ENCODE peak calls at places on chromosomes 4 and X, in five cellular contexts. T is HS-5, A is NAMALWA, F is BE2C, I is GM04504. R is an unnamed sample.

GRCh38 chrX:149870840-149871239 is 10.1 kb upstream of the MAGEA8 start:
- DNase-seq in T (no peak), A (no peak), F (no peak), I (no peak), R (no peak)

GRCh38 chrX:45850197-45850774 is 649.6 kb upstream of the DIPK2B start:
- DNase-seq in I (no peak), T (no peak), A (no peak), F (no peak), R (no peak)

GRCh38 chr4:54898941-54899340 is 226.5 kb downstream of the KDR start:
- DNase-seq in I (no peak), F (no peak), T (no peak), A (no peak), R (peak)

GRCh38 chr4:177187371-177187770 is 122.3 kb upstream of the NEIL3 start:
- DNase-seq in A (no peak), T (no peak), I (no peak), F (no peak), R (no peak)

GRCh38 chr4:167233523-167234387 is 539 bp downstream of the SPOCK3 start:
- DNase-seq in T (no peak), I (no peak), F (peak), A (no peak), R (peak)

GRCh38 chr4:30721353-30722091 is 1.4 kb downstream of the PCDH7 start:
- DNase-seq in I (no peak), F (peak), T (no peak), A (no peak), R (no peak)

GRCh38 chr4:19675172-19675811 is 576.4 kb upstream of the SLIT2 start:
- DNase-seq in A (no peak), I (no peak), F (no peak), T (no peak), R (peak)

GRCh38 chr4:126991965-126992364 is 640.8 kb upstream of the INTU start:
- DNase-seq in F (no peak), A (no peak), I (peak), T (no peak), R (no peak)

GRCh38 chr4:85565761-85566480 is 91.0 kb downstream of the ARHGAP24 start:
- DNase-seq in A (no peak), I (peak), T (no peak), F (no peak), R (peak)

GRCh38 chr4:55438314-55438713 is 42.6 kb downstream of the TMEM165 start:
- DNase-seq in T (no peak), I (no peak), F (no peak), A (no peak), R (no peak)

GRCh38 chrX:19121898-19122640 is at the start of gene ADGRG2:
- DNase-seq in A (no peak), F (peak), I (no peak), T (no peak), R (no peak)

GRCh38 chrX:148552775-148553174 is 52.4 kb downstream of the AFF2 start:
- DNase-seq in A (peak), F (no peak), T (no peak), I (no peak), R (no peak)

GRCh38 chr4:138967313-138967712 is 48.3 kb upstream of the NOCT start:
- DNase-seq in T (no peak), F (no peak), A (no peak), I (no peak), R (no peak)

GRCh38 chr4:95362906-95363578 is 185.7 kb downstream of the UNC5C start:
- DNase-seq in F (peak), T (no peak), I (no peak), A (peak), R (peak)

R was measured in brain microvascular endothelial cell.